ENCODE peak calls at places on chromosomes 5 and 9, in seven cellular contexts. One of them, this sample, is unnamed.

GRCh38 chr5:125113328-125113727 is 366.9 kb upstream of the ZNF608 start:
- DNase-seq in PC-3: no peak
- DNase-seq in COR-L47: no peak
- DNase-seq in EH: no peak
- DNase-seq in amniotic stem cell: no peak
- DNase-seq in mucosa of gallbladder: no peak
- DNase-seq in WTC11: no peak
- DNase-seq in this sample: no peak

GRCh38 chr5:150781706-150782614 is 3.4 kb downstream of the SMIM3 start:
- DNase-seq in PC-3: peak
- DNase-seq in COR-L47: no peak
- DNase-seq in EH: peak
- DNase-seq in amniotic stem cell: peak
- DNase-seq in mucosa of gallbladder: peak
- DNase-seq in WTC11: no peak
- DNase-seq in this sample: no peak

GRCh38 chr5:179825655-179826182 is 5.0 kb downstream of the SQSTM1 start:
- DNase-seq in PC-3: no peak
- DNase-seq in COR-L47: no peak
- DNase-seq in EH: peak
- DNase-seq in amniotic stem cell: no peak
- DNase-seq in mucosa of gallbladder: peak
- DNase-seq in WTC11: no peak
- DNase-seq in this sample: no peak

GRCh38 chr5:3671366-3671765 is 75.7 kb downstream of the IRX1 start:
- DNase-seq in PC-3: no peak
- DNase-seq in COR-L47: no peak
- DNase-seq in EH: no peak
- DNase-seq in amniotic stem cell: no peak
- DNase-seq in mucosa of gallbladder: no peak
- DNase-seq in WTC11: no peak
- DNase-seq in this sample: no peak

GRCh38 chr5:128537999-128538248 is at the start of gene FBN2:
- DNase-seq in PC-3: no peak
- DNase-seq in COR-L47: no peak
- DNase-seq in EH: no peak
- DNase-seq in amniotic stem cell: no peak
- DNase-seq in mucosa of gallbladder: no peak
- DNase-seq in WTC11: no peak
- DNase-seq in this sample: no peak

GRCh38 chr5:62489471-62489870 is 76.9 kb downstream of the IPO11 start:
- DNase-seq in PC-3: no peak
- DNase-seq in COR-L47: no peak
- DNase-seq in EH: peak
- DNase-seq in amniotic stem cell: no peak
- DNase-seq in mucosa of gallbladder: no peak
- DNase-seq in WTC11: no peak
- DNase-seq in this sample: no peak

GRCh38 chr5:127867006-127867788 is 164.0 kb downstream of the CCDC192 start:
- DNase-seq in PC-3: no peak
- DNase-seq in COR-L47: no peak
- DNase-seq in EH: no peak
- DNase-seq in amniotic stem cell: no peak
- DNase-seq in mucosa of gallbladder: no peak
- DNase-seq in WTC11: no peak
- DNase-seq in this sample: no peak

GRCh38 chr9:127308559-127309429 is 44.2 kb downstream of the GARNL3 start:
- DNase-seq in PC-3: peak
- DNase-seq in COR-L47: no peak
- DNase-seq in EH: peak
- DNase-seq in amniotic stem cell: no peak
- DNase-seq in mucosa of gallbladder: no peak
- DNase-seq in WTC11: no peak
- DNase-seq in this sample: no peak

GRCh38 chr9:110604101-110604710 is 24.7 kb upstream of the SVEP1 start:
- DNase-seq in PC-3: no peak
- DNase-seq in COR-L47: no peak
- DNase-seq in EH: no peak
- DNase-seq in amniotic stem cell: no peak
- DNase-seq in mucosa of gallbladder: no peak
- DNase-seq in WTC11: no peak
- DNase-seq in this sample: no peak

GRCh38 chr5:38755171-38755570 is 90.6 kb upstream of the OSMR start:
- DNase-seq in PC-3: peak
- DNase-seq in COR-L47: no peak
- DNase-seq in EH: peak
- DNase-seq in amniotic stem cell: no peak
- DNase-seq in mucosa of gallbladder: no peak
- DNase-seq in WTC11: no peak
- DNase-seq in this sample: no peak

GRCh38 chr5:143694357-143694756 is 117.6 kb upstream of the HMHB1 start:
- DNase-seq in PC-3: no peak
- DNase-seq in COR-L47: no peak
- DNase-seq in EH: no peak
- DNase-seq in amniotic stem cell: no peak
- DNase-seq in mucosa of gallbladder: no peak
- DNase-seq in WTC11: no peak
- DNase-seq in this sample: no peak

GRCh38 chr9:95018099-95018927 is 291.8 kb downstream of the AOPEP start:
- DNase-seq in PC-3: peak
- DNase-seq in COR-L47: no peak
- DNase-seq in EH: peak
- DNase-seq in amniotic stem cell: peak
- DNase-seq in mucosa of gallbladder: no peak
- DNase-seq in WTC11: no peak
- DNase-seq in this sample: no peak

GRCh38 chr5:117131048-117131679 is 556.5 kb upstream of the SEMA6A start:
- DNase-seq in PC-3: no peak
- DNase-seq in COR-L47: no peak
- DNase-seq in EH: no peak
- DNase-seq in amniotic stem cell: no peak
- DNase-seq in mucosa of gallbladder: no peak
- DNase-seq in WTC11: no peak
- DNase-seq in this sample: no peak

GRCh38 chr9:91197232-91198181 is 164.2 kb downstream of the AUH start:
- DNase-seq in PC-3: peak
- DNase-seq in COR-L47: no peak
- DNase-seq in EH: peak
- DNase-seq in amniotic stem cell: peak
- DNase-seq in mucosa of gallbladder: peak
- DNase-seq in WTC11: no peak
- DNase-seq in this sample: no peak

GRCh38 chr5:63931841-63932240 is 30.4 kb downstream of the HTR1A start:
- DNase-seq in PC-3: no peak
- DNase-seq in COR-L47: no peak
- DNase-seq in EH: no peak
- DNase-seq in amniotic stem cell: no peak
- DNase-seq in mucosa of gallbladder: no peak
- DNase-seq in WTC11: no peak
- DNase-seq in this sample: no peak

GRCh38 chr5:114789773-114790402 is 379.8 kb downstream of the TRIM36 start:
- DNase-seq in PC-3: peak
- DNase-seq in COR-L47: peak
- DNase-seq in EH: peak
- DNase-seq in amniotic stem cell: no peak
- DNase-seq in mucosa of gallbladder: no peak
- DNase-seq in WTC11: no peak
- DNase-seq in this sample: no peak

GRCh38 chr5:72109625-72110024 is 2.4 kb downstream of the MAP1B start:
- DNase-seq in PC-3: no peak
- DNase-seq in COR-L47: peak
- DNase-seq in EH: peak
- DNase-seq in amniotic stem cell: no peak
- DNase-seq in mucosa of gallbladder: no peak
- DNase-seq in WTC11: no peak
- DNase-seq in this sample: no peak

GRCh38 chr5:143562935-143563334 is 159.4 kb upstream of the NR3C1 start:
- DNase-seq in PC-3: no peak
- DNase-seq in COR-L47: no peak
- DNase-seq in EH: peak
- DNase-seq in amniotic stem cell: peak
- DNase-seq in mucosa of gallbladder: no peak
- DNase-seq in WTC11: no peak
- DNase-seq in this sample: no peak

GRCh38 chr9:116279230-116279629 is 125.6 kb downstream of the PAPPA start:
- DNase-seq in PC-3: no peak
- DNase-seq in COR-L47: no peak
- DNase-seq in EH: no peak
- DNase-seq in amniotic stem cell: no peak
- DNase-seq in mucosa of gallbladder: no peak
- DNase-seq in WTC11: peak
- DNase-seq in this sample: no peak

GRCh38 chr9:131470581-131470991 is 32.1 kb upstream of the POMT1 start:
- DNase-seq in PC-3: no peak
- DNase-seq in COR-L47: no peak
- DNase-seq in EH: no peak
- DNase-seq in amniotic stem cell: no peak
- DNase-seq in mucosa of gallbladder: no peak
- DNase-seq in WTC11: no peak
- DNase-seq in this sample: no peak

GRCh38 chr9:93108301-93109041 is 12.5 kb downstream of the CARD19 start:
- DNase-seq in PC-3: no peak
- DNase-seq in COR-L47: no peak
- DNase-seq in EH: no peak
- DNase-seq in amniotic stem cell: no peak
- DNase-seq in mucosa of gallbladder: no peak
- DNase-seq in WTC11: no peak
- DNase-seq in this sample: no peak

GRCh38 chr5:147971472-147971871 is 65.1 kb upstream of the C5orf46 start:
- DNase-seq in PC-3: peak
- DNase-seq in COR-L47: no peak
- DNase-seq in EH: no peak
- DNase-seq in amniotic stem cell: no peak
- DNase-seq in mucosa of gallbladder: no peak
- DNase-seq in WTC11: no peak
- DNase-seq in this sample: no peak

GRCh38 chr5:154557548-154557947 is 79.5 kb upstream of the HAND1 start:
- DNase-seq in PC-3: no peak
- DNase-seq in COR-L47: no peak
- DNase-seq in EH: no peak
- DNase-seq in amniotic stem cell: no peak
- DNase-seq in mucosa of gallbladder: no peak
- DNase-seq in WTC11: no peak
- DNase-seq in this sample: no peak

GRCh38 chr5:39072915-39073758 is 1.1 kb downstream of the RICTOR start:
- DNase-seq in PC-3: peak
- DNase-seq in COR-L47: no peak
- DNase-seq in EH: peak
- DNase-seq in amniotic stem cell: no peak
- DNase-seq in mucosa of gallbladder: peak
- DNase-seq in WTC11: peak
- DNase-seq in this sample: peak

GRCh38 chr9:131259432-131259885 is 16.9 kb downstream of the FAM78A start:
- DNase-seq in PC-3: no peak
- DNase-seq in COR-L47: no peak
- DNase-seq in EH: no peak
- DNase-seq in amniotic stem cell: no peak
- DNase-seq in mucosa of gallbladder: no peak
- DNase-seq in WTC11: no peak
- DNase-seq in this sample: no peak

GRCh38 chr5:142280066-142281011 is 44.5 kb downstream of the SPRY4 start:
- DNase-seq in PC-3: no peak
- DNase-seq in COR-L47: no peak
- DNase-seq in EH: peak
- DNase-seq in amniotic stem cell: no peak
- DNase-seq in mucosa of gallbladder: peak
- DNase-seq in WTC11: peak
- DNase-seq in this sample: no peak

GRCh38 chr5:147708708-147709107 is 73.8 kb downstream of the JAKMIP2 start:
- DNase-seq in PC-3: peak
- DNase-seq in COR-L47: no peak
- DNase-seq in EH: no peak
- DNase-seq in amniotic stem cell: no peak
- DNase-seq in mucosa of gallbladder: no peak
- DNase-seq in WTC11: no peak
- DNase-seq in this sample: no peak

GRCh38 chr5:155759984-155760383 is 567.0 kb upstream of the SGCD start:
- DNase-seq in PC-3: no peak
- DNase-seq in COR-L47: no peak
- DNase-seq in EH: no peak
- DNase-seq in amniotic stem cell: no peak
- DNase-seq in mucosa of gallbladder: no peak
- DNase-seq in WTC11: no peak
- DNase-seq in this sample: no peak

GRCh38 chr5:96741911-96742310 is 65.8 kb downstream of the ERAP1 start:
- DNase-seq in PC-3: no peak
- DNase-seq in COR-L47: no peak
- DNase-seq in EH: no peak
- DNase-seq in amniotic stem cell: no peak
- DNase-seq in mucosa of gallbladder: no peak
- DNase-seq in WTC11: no peak
- DNase-seq in this sample: no peak

GRCh38 chr9:129319076-129319937 is 141.2 kb upstream of the IER5L start:
- DNase-seq in PC-3: no peak
- DNase-seq in COR-L47: no peak
- DNase-seq in EH: no peak
- DNase-seq in amniotic stem cell: no peak
- DNase-seq in mucosa of gallbladder: peak
- DNase-seq in WTC11: no peak
- DNase-seq in this sample: no peak

GRCh38 chr5:110159202-110159601 is 469.5 kb downstream of the MAN2A1 start:
- DNase-seq in PC-3: peak
- DNase-seq in COR-L47: no peak
- DNase-seq in EH: peak
- DNase-seq in amniotic stem cell: peak
- DNase-seq in mucosa of gallbladder: no peak
- DNase-seq in WTC11: no peak
- DNase-seq in this sample: no peak

GRCh38 chr5:136364307-136364706 is 1.0 kb downstream of the TRPC7 start:
- DNase-seq in PC-3: peak
- DNase-seq in COR-L47: no peak
- DNase-seq in EH: no peak
- DNase-seq in amniotic stem cell: no peak
- DNase-seq in mucosa of gallbladder: no peak
- DNase-seq in WTC11: no peak
- DNase-seq in this sample: no peak

GRCh38 chr5:143557061-143557818 is 153.8 kb upstream of the NR3C1 start:
- DNase-seq in PC-3: peak
- DNase-seq in COR-L47: no peak
- DNase-seq in EH: peak
- DNase-seq in amniotic stem cell: no peak
- DNase-seq in mucosa of gallbladder: no peak
- DNase-seq in WTC11: no peak
- DNase-seq in this sample: no peak